ENCODE peak calls at places on chromosome 7, in seven cellular contexts. Q is AG09309; X is mesenchymal stem cell; Z is activated T-cell treated with anti-CD3 and anti-CD28 coated beads, Interleukin-2, amount 50 U/mL, for 72 hours; P is HT-29; G is epithelial cell of esophagus; R is left lung. T is an unnamed sample.

GRCh38 chr7:77351539-77352004 is 64.6 kb downstream of the GSAP start:
- DNase-seq in Q (no peak), X (no peak), Z (peak), P (peak), G (no peak), R (peak), T (no peak)

GRCh38 chr7:20647908-20648776 is 32.7 kb downstream of the ABCB5 start:
- DNase-seq in Q (no peak), X (peak), Z (no peak), P (peak), G (peak), R (no peak), T (no peak)

GRCh38 chr7:104535841-104536240 is 207.4 kb downstream of the LHFPL3 start:
- DNase-seq in Q (no peak), X (no peak), Z (no peak), P (no peak), G (no peak), R (no peak), T (no peak)

GRCh38 chr7:150631866-150632864 is at the start of gene GIMAP6:
- DNase-seq in Q (no peak), X (no peak), Z (peak), P (no peak), G (no peak), R (peak), T (no peak)

GRCh38 chr7:120677535-120677934 is 180.4 kb downstream of the TSPAN12 start:
- DNase-seq in Q (no peak), X (no peak), Z (no peak), P (no peak), G (no peak), R (no peak), T (no peak)

GRCh38 chr7:112504093-112504695 is 23.4 kb downstream of the LSMEM1 start:
- DNase-seq in Q (no peak), X (no peak), Z (no peak), P (no peak), G (no peak), R (no peak), T (no peak)

GRCh38 chr7:21318190-21318915 is 109.5 kb upstream of the SP4 start:
- DNase-seq in Q (no peak), X (peak), Z (no peak), P (no peak), G (peak), R (no peak), T (no peak)

GRCh38 chr7:47948096-47948790 is at the start of gene PKD1L1:
- DNase-seq in Q (no peak), X (no peak), Z (no peak), P (no peak), G (no peak), R (no peak), T (no peak)

GRCh38 chr7:70506463-70506862 is 625.5 kb upstream of the GALNT17 start:
- DNase-seq in Q (no peak), X (no peak), Z (peak), P (no peak), G (no peak), R (no peak), T (no peak)

GRCh38 chr7:94696981-94697670 is 41.2 kb upstream of the SGCE start:
- DNase-seq in Q (peak), X (peak), Z (no peak), P (peak), G (peak), R (peak), T (peak)

GRCh38 chr7:37923996-37924395 is 3.6 kb downstream of the EPDR1 start:
- DNase-seq in Q (no peak), X (no peak), Z (no peak), P (no peak), G (no peak), R (no peak), T (no peak)

GRCh38 chr7:140678816-140679130 is 6.0 kb downstream of the ADCK2 start:
- DNase-seq in Q (no peak), X (no peak), Z (no peak), P (no peak), G (no peak), R (no peak), T (no peak)

GRCh38 chr7:29494350-29494749 is 69.3 kb upstream of the PRR15 start:
- DNase-seq in Q (peak), X (peak), Z (no peak), P (no peak), G (no peak), R (no peak), T (no peak)

GRCh38 chr7:44394636-44395035 is 69.2 kb upstream of the CAMK2B start:
- DNase-seq in Q (no peak), X (no peak), Z (no peak), P (no peak), G (no peak), R (no peak), T (peak)

GRCh38 chr7:158663428-158663741 is 41.2 kb downstream of the NCAPG2 start:
- DNase-seq in Q (no peak), X (no peak), Z (no peak), P (no peak), G (no peak), R (no peak), T (no peak)

GRCh38 chr7:121397832-121398231 is 1.7 kb upstream of the FAM3C start:
- DNase-seq in Q (no peak), X (no peak), Z (no peak), P (peak), G (no peak), R (no peak), T (no peak)

GRCh38 chr7:149141893-149142292 is 5.4 kb upstream of the ZNF398 start:
- DNase-seq in Q (no peak), X (no peak), Z (no peak), P (no peak), G (no peak), R (no peak), T (no peak)

GRCh38 chr7:157397751-157398691 is 61.2 kb downstream of the DNAJB6 start:
- DNase-seq in Q (peak), X (peak), Z (no peak), P (peak), G (peak), R (no peak), T (no peak)

GRCh38 chr7:70313251-70313650 is 715.0 kb downstream of the AUTS2 start:
- DNase-seq in Q (no peak), X (no peak), Z (no peak), P (no peak), G (no peak), R (no peak), T (no peak)

GRCh38 chr7:15556706-15557105 is 5.1 kb downstream of the AGMO start:
- DNase-seq in Q (no peak), X (no peak), Z (no peak), P (no peak), G (no peak), R (no peak), T (no peak)

GRCh38 chr7:117818241-117818640 is 55.0 kb downstream of the CTTNBP2 start:
- DNase-seq in Q (no peak), X (peak), Z (no peak), P (no peak), G (no peak), R (no peak), T (no peak)

GRCh38 chr7:51344406-51344805 is 27.8 kb upstream of the COBL start:
- DNase-seq in Q (no peak), X (no peak), Z (no peak), P (peak), G (peak), R (no peak), T (no peak)

GRCh38 chr7:92633211-92633906 is 43.2 kb upstream of the FAM133B start:
- DNase-seq in Q (peak), X (peak), Z (peak), P (peak), G (peak), R (no peak), T (no peak)

GRCh38 chr7:144682581-144683280 is 153.1 kb downstream of the TPK1 start:
- DNase-seq in Q (no peak), X (no peak), Z (no peak), P (no peak), G (no peak), R (no peak), T (no peak)

GRCh38 chr7:57651006-57651405 is 201.0 kb downstream of the ZNF716 start:
- DNase-seq in Q (no peak), X (no peak), Z (no peak), P (no peak), G (no peak), R (no peak), T (no peak)

GRCh38 chr7:87413951-87414381 is 61.5 kb downstream of the ABCB4 start:
- DNase-seq in Q (peak), X (peak), Z (no peak), P (no peak), G (peak), R (no peak), T (no peak)

GRCh38 chr7:38428040-38428439 is 154.6 kb upstream of the TARP start:
- DNase-seq in Q (peak), X (no peak), Z (no peak), P (no peak), G (no peak), R (no peak), T (no peak)

GRCh38 chr7:93747019-93747418 is 143.5 kb downstream of the TFPI2 start:
- DNase-seq in Q (no peak), X (no peak), Z (no peak), P (no peak), G (no peak), R (no peak), T (no peak)

GRCh38 chr7:34165927-34166550 is 260.7 kb downstream of the BMPER start:
- DNase-seq in Q (no peak), X (peak), Z (no peak), P (peak), G (peak), R (no peak), T (no peak)

GRCh38 chr7:44979481-44980392 is 922 bp upstream of the MYO1G start:
- DNase-seq in Q (no peak), X (no peak), Z (peak), P (no peak), G (peak), R (no peak), T (no peak)

GRCh38 chr7:22329816-22330524 is 27.0 kb downstream of the RAPGEF5 start:
- DNase-seq in Q (no peak), X (no peak), Z (no peak), P (peak), G (no peak), R (no peak), T (no peak)

GRCh38 chr7:134515569-134516468 is 11.5 kb upstream of the AKR1B10 start:
- DNase-seq in Q (peak), X (peak), Z (no peak), P (peak), G (peak), R (no peak), T (no peak)

GRCh38 chr7:81299711-81300110 is 380.9 kb upstream of the SEMA3C start:
- DNase-seq in Q (no peak), X (no peak), Z (no peak), P (no peak), G (peak), R (no peak), T (no peak)

GRCh38 chr7:141585592-141586510 is 34.6 kb downstream of the AGK start:
- DNase-seq in Q (peak), X (peak), Z (peak), P (no peak), G (peak), R (no peak), T (no peak)